ENCODE peak calls at places on chromosomes 16 and 17, in seven cellular contexts. R, S, M, E, F, N and J are unnamed samples.

GRCh38 chr17:13777003-13777402 is 175.3 kb upstream of the HS3ST3A1 start:
- DNase-seq in R (peak; percentile 46), S (no peak), M (no peak), E (no peak), F (no peak), N (no peak), J (no peak)

GRCh38 chr17:79043931-79044320 is 20.0 kb downstream of the C1QTNF1 start:
- DNase-seq in R (peak; percentile 36), S (no peak), M (no peak), E (no peak), F (no peak), N (no peak), J (no peak)

GRCh38 chr17:29744121-29744520 is 121.4 kb upstream of the CORO6 start:
- DNase-seq in R (no peak), S (no peak), M (no peak), E (no peak), F (no peak), N (peak; percentile 4), J (no peak)

GRCh38 chr17:38585056-38585804 is 20.5 kb downstream of the SRCIN1 start:
- DNase-seq in R (no peak), S (no peak), M (no peak), E (no peak), F (peak; percentile 70), N (no peak), J (no peak)

GRCh38 chr17:75457047-75457654 is 716 bp downstream of the TMEM94 start:
- DNase-seq in R (peak; percentile 68), S (no peak), M (peak; percentile 42), E (no peak), F (no peak), N (no peak), J (no peak)

GRCh38 chr17:46039592-46040186 is 40.6 kb downstream of the STH start:
- DNase-seq in R (peak; percentile 30), S (no peak), M (no peak), E (no peak), F (no peak), N (peak; percentile 55), J (no peak)

GRCh38 chr16:88287219-88287618 is 95.5 kb upstream of the ZNF469 start:
- DNase-seq in R (no peak), S (no peak), M (no peak), E (no peak), F (no peak), N (no peak), J (no peak)

GRCh38 chr16:5252800-5253199 is 155.2 kb upstream of the EEF2KMT start:
- DNase-seq in R (no peak), S (no peak), M (no peak), E (no peak), F (no peak), N (no peak), J (no peak)

GRCh38 chr16:80824623-80825364 is 20.4 kb upstream of the CDYL2 start:
- DNase-seq in R (no peak), S (peak; percentile 29), M (no peak), E (no peak), F (no peak), N (peak; percentile 53), J (no peak)

GRCh38 chr16:64534180-64534780 is 587.6 kb downstream of the CDH11 start:
- DNase-seq in R (no peak), S (no peak), M (no peak), E (no peak), F (no peak), N (no peak), J (no peak)

GRCh38 chr17:70414275-70414674 is 244.9 kb downstream of the KCNJ2 start:
- DNase-seq in R (no peak), S (no peak), M (no peak), E (no peak), F (no peak), N (no peak), J (no peak)

GRCh38 chr16:2692948-2693651 is 10.8 kb downstream of the KCTD5 start:
- DNase-seq in R (peak; percentile 80), S (no peak), M (peak; percentile 12), E (no peak), F (no peak), N (no peak), J (no peak)

GRCh38 chr16:56426585-56426984 is 1.2 kb upstream of the AMFR start:
- DNase-seq in R (no peak), S (no peak), M (no peak), E (no peak), F (no peak), N (no peak), J (no peak)

GRCh38 chr17:63356275-63356905 is 89.7 kb downstream of the CYB561 start:
- DNase-seq in R (no peak), S (no peak), M (no peak), E (no peak), F (no peak), N (no peak), J (no peak)

GRCh38 chr17:42363231-42363630 is 25.0 kb downstream of the STAT3 start:
- DNase-seq in R (no peak), S (no peak), M (no peak), E (no peak), F (no peak), N (no peak), J (no peak)

GRCh38 chr17:73503560-73503959 is 140.7 kb downstream of the SDK2 start:
- DNase-seq in R (no peak), S (no peak), M (no peak), E (no peak), F (no peak), N (no peak), J (no peak)

DNA sequence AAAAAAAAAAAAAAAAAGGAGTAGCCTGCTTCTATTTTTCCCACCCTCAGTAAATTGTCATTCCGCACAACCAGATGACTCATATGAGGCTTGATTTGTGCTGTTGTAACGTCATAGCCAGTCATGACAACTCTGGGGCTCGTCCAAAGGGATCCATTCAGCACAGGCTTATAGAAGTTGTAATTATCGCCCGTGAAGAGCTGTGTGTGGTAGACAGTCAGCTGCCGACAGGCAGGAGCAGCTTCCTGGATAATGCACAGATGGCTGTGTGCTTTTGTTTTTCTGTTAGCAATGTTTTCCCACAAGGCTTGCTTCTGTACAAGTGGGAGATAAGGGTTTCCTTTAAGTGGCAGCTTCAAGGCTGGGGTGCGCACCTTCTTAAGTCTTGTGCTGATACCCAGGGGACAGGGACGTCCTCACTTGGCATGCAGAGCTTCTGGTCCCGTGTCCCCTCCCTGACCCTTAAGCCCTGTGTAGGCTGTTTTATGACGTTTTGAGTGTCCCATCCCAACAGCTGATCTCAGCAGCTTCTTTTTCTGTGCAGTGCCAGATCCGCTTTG is 26.0 kb downstream of the SNX29 start:
- DNase-seq in R (no peak), S (no peak), M (no peak), E (no peak), F (no peak), N (no peak), J (no peak)
- TF ChIP-seq POLR2A in R (no peak), S (no peak), M (no peak), E (no peak), F (no peak), N (no peak), J (no peak)

DNA sequence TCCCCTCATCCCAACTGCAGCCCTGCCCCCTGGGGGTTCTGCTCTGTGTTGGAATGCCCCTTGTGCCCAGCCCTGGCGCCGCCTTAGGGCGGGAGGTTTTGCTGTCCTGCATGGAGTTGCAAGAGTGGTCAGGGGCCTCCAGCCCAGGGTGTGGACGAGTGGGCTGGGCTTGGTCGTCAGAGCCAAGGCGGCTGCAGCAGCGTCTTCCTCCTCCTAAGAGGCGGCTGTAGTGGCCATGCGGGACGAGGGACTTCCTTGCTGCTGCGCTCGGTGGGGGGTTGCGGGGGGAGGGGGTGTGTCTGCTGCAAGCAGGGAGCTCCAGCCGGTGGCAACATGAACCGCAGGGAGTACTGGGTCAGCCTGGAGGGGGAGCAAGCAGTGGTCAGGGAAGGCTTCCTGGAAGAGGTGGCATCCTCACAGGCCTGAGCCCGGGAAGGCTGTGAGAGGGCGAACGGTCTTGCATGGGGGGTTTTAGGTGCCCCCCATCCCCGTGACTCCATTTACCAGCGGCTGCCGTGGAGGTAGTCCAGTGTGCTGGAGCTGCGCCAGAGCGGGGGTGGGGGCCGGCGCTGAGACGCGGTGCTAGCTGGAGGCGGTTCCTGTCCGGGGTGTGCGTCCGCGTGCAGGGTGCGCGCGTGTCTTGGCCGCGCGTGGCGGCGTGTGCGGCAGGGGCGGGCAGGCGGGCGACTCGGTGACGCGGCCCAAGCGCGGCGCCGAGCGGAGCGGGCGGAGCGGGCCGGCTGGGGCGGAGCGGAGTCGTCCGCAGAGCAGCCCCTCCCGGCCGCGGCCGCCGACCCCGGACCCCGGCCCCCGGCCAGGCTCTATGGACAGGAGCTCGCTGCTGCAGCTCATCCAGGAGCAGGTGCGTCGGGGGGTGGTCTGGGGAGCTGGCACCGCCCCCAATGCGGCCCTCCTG is at the start of gene RHBDL1:
- DNase-seq in R (no peak), S (no peak), M (no peak), E (no peak), F (no peak), N (no peak), J (no peak)
- TF ChIP-seq POLR2A in R (no peak), S (no peak), M (no peak), E (peak; percentile 57), F (no peak), N (no peak), J (no peak)

DNA sequence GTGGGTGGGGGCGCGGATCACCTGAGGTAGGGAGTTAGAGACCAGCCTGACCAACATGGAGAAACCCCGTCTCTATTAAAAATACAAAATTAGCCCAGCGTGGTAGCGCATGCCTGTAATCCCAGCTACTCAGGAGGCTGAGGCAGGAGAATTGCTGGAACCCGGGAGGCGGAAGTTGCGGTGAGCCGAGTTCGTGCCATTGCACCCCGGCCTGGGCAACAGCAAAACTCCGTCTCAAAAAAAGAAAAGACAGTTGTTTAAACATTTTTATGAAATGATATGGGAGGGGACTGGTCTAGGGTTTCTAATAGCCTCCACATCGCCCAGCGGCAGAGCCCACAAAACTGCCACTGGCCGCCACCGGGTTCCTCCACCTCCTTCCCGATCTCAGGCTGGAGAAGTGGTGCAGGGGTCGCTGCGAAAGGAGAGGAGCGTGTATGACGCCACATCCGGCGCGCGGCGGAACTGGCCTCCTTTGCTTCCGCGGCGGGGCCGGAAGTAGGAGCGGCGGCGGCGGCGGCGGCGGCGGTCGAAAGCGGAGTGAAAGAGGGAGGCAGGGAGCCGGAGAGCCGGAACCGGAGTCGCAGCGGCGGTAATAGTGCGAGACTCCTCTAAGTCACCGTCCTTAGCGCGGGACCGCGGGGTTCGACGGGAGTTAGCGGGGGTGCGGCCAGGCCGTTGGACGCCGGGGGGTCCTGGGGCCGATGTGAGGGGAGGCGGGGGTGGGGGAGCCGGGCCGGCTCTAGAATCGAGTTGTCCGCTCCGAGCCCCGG is at the start of gene PPP4C:
- DNase-seq in R (peak; percentile 93), S (peak; percentile 81), M (peak; percentile 94), E (peak; percentile 98), F (peak; percentile 80), N (peak; percentile 86), J (peak; percentile 98)
- TF ChIP-seq POLR2A in R (peak; percentile 80), S (peak; percentile 72), M (peak; percentile 84), E (peak; percentile 84), F (peak; percentile 82), N (peak; percentile 68), J (peak; percentile 88)

GRCh38 chr16:66947302-66948033 is 12.2 kb downstream of the CES2 start:
- DNase-seq in R (peak; percentile 88), S (peak; percentile 98), M (peak; percentile 68), E (no peak), F (peak; percentile 72), N (peak; percentile 80), J (peak; percentile 67)
- TF ChIP-seq POLR2A in R (no peak), S (no peak), M (no peak), E (no peak), F (no peak), N (no peak), J (no peak)